ENCODE peak calls at places on chromosome 18, in ten cellular contexts. V is foreskin fibroblast, U is psoas muscle, R is WTC11, M is endothelial cell, I is GM10248, L is MCF 10A, T is foreskin keratinocyte, O is cardiac muscle cell, E is upper lobe of right lung. N is an unnamed sample.

GRCh38 chr18:61900504-61901281 is 7.9 kb upstream of the RNF152 start:
- DNase-seq in V (no peak), U (no peak), R (no peak), M (no peak), I (no peak), L (no peak), T (no peak), O (no peak), E (no peak), N (no peak)

GRCh38 chr18:74139888-74140287 is 7.7 kb downstream of the FBXO15 start:
- DNase-seq in V (peak), U (no peak), R (no peak), M (no peak), I (peak), L (peak), T (no peak), O (peak), E (no peak), N (no peak)

GRCh38 chr18:62637807-62638687 is 77.3 kb upstream of the PHLPP1 start:
- DNase-seq in V (no peak), U (no peak), R (peak), M (peak), I (peak), L (peak), T (no peak), O (peak), E (no peak), N (no peak)

GRCh38 chr18:23519725-23520124 is 16.4 kb downstream of the RMC1 start:
- DNase-seq in V (no peak), U (no peak), R (no peak), M (no peak), I (no peak), L (no peak), T (no peak), O (no peak), E (no peak), N (no peak)

GRCh38 chr18:12458761-12459160 is 51.0 kb downstream of the PRELID3A start:
- DNase-seq in V (peak), U (no peak), R (no peak), M (no peak), I (no peak), L (no peak), T (no peak), O (no peak), E (no peak), N (no peak)

GRCh38 chr18:58493516-58494253 is 135.2 kb downstream of the ALPK2 start:
- DNase-seq in V (peak), U (peak), R (peak), M (peak), I (peak), L (peak), T (peak), O (peak), E (peak), N (peak)

GRCh38 chr18:50268022-50268747 is 1.9 kb upstream of the CFAP53 start:
- DNase-seq in V (peak), U (peak), R (peak), M (peak), I (peak), L (no peak), T (no peak), O (peak), E (peak), N (peak)

GRCh38 chr18:5900249-5900648 is 4.9 kb upstream of the TMEM200C start:
- DNase-seq in V (no peak), U (no peak), R (no peak), M (no peak), I (no peak), L (no peak), T (peak), O (no peak), E (no peak), N (no peak)

GRCh38 chr18:12748671-12749070 is 45.8 kb downstream of the PSMG2 start:
- DNase-seq in V (peak), U (no peak), R (no peak), M (no peak), I (no peak), L (no peak), T (no peak), O (no peak), E (no peak), N (no peak)

GRCh38 chr18:52897611-52898010 is 557.6 kb downstream of the DCC start:
- DNase-seq in V (no peak), U (no peak), R (no peak), M (no peak), I (no peak), L (no peak), T (no peak), O (no peak), E (no peak), N (no peak)

GRCh38 chr18:2223394-2223793 is 347.9 kb downstream of the METTL4 start:
- DNase-seq in V (peak), U (no peak), R (no peak), M (no peak), I (no peak), L (no peak), T (peak), O (peak), E (no peak), N (no peak)

GRCh38 chr18:76824136-76824676 is 1.8 kb downstream of the ZNF236 start:
- DNase-seq in V (no peak), U (no peak), R (no peak), M (no peak), I (no peak), L (no peak), T (no peak), O (no peak), E (no peak), N (no peak)

GRCh38 chr18:3851159-3851558 is 401.2 kb downstream of the TGIF1 start:
- DNase-seq in V (no peak), U (no peak), R (no peak), M (no peak), I (no peak), L (no peak), T (no peak), O (no peak), E (no peak), N (no peak)

GRCh38 chr18:24267878-24268277 is 129.0 kb downstream of the CABYR start:
- DNase-seq in V (no peak), U (no peak), R (no peak), M (no peak), I (no peak), L (no peak), T (no peak), O (no peak), E (no peak), N (no peak)

GRCh38 chr18:26948703-26949102 is 83.2 kb upstream of the AQP4 start:
- DNase-seq in V (no peak), U (no peak), R (no peak), M (no peak), I (no peak), L (no peak), T (no peak), O (no peak), E (no peak), N (no peak)

GRCh38 chr18:46705521-46705920 is 48.5 kb upstream of the LOXHD1 start:
- DNase-seq in V (no peak), U (no peak), R (peak), M (no peak), I (no peak), L (no peak), T (no peak), O (no peak), E (no peak), N (no peak)

GRCh38 chr18:63090334-63090733 is 229.2 kb downstream of the BCL2 start:
- DNase-seq in V (no peak), U (no peak), R (no peak), M (no peak), I (no peak), L (no peak), T (no peak), O (no peak), E (no peak), N (no peak)

GRCh38 chr18:2337552-2338141 is 233.7 kb downstream of the METTL4 start:
- DNase-seq in V (peak), U (no peak), R (peak), M (peak), I (peak), L (peak), T (no peak), O (peak), E (no peak), N (peak)

GRCh38 chr18:11784905-11785304 is 66.3 kb upstream of the CHMP1B start:
- DNase-seq in V (no peak), U (no peak), R (no peak), M (no peak), I (no peak), L (no peak), T (no peak), O (no peak), E (no peak), N (no peak)

GRCh38 chr18:48053881-48054586 is 123.6 kb upstream of the SMAD2 start:
- DNase-seq in V (no peak), U (no peak), R (no peak), M (no peak), I (no peak), L (no peak), T (no peak), O (peak), E (peak), N (no peak)

GRCh38 chr18:48193521-48194251 is 215.5 kb downstream of the ZBTB7C start:
- DNase-seq in V (no peak), U (no peak), R (no peak), M (no peak), I (no peak), L (no peak), T (no peak), O (peak), E (no peak), N (no peak)

GRCh38 chr18:78587096-78587495 is 392.5 kb upstream of the SALL3 start:
- DNase-seq in V (no peak), U (no peak), R (no peak), M (no peak), I (no peak), L (no peak), T (no peak), O (no peak), E (no peak), N (no peak)

GRCh38 chr18:27921904-27922541 is 254.9 kb downstream of the CDH2 start:
- DNase-seq in V (peak), U (no peak), R (no peak), M (no peak), I (no peak), L (peak), T (peak), O (peak), E (peak), N (no peak)

GRCh38 chr18:44725300-44726096 is 44.8 kb downstream of the SETBP1 start:
- DNase-seq in V (peak), U (peak), R (no peak), M (no peak), I (peak), L (peak), T (no peak), O (peak), E (no peak), N (peak)

GRCh38 chr18:42586603-42587002 is 528.9 kb downstream of the RIT2 start:
- DNase-seq in V (no peak), U (no peak), R (no peak), M (no peak), I (no peak), L (no peak), T (no peak), O (no peak), E (no peak), N (no peak)

GRCh38 chr18:73639788-73640187 is 507.8 kb downstream of the FBXO15 start:
- DNase-seq in V (no peak), U (no peak), R (no peak), M (no peak), I (no peak), L (no peak), T (no peak), O (no peak), E (no peak), N (no peak)

GRCh38 chr18:57859314-57859713 is 56.2 kb upstream of the ATP8B1 start:
- DNase-seq in V (peak), U (no peak), R (peak), M (no peak), I (peak), L (peak), T (no peak), O (peak), E (no peak), N (no peak)

GRCh38 chr18:56645415-56646016 is 5.6 kb upstream of the WDR7 start:
- DNase-seq in V (peak), U (no peak), R (no peak), M (no peak), I (no peak), L (peak), T (no peak), O (peak), E (no peak), N (no peak)
- TF ChIP-seq CTCF in V (peak), U (peak), R (no peak), M (peak), I (peak), L (peak), T (peak), O (peak), E (peak), N (peak)

GRCh38 chr18:22332590-22332989 is 85.1 kb downstream of the CTAGE1 start:
- DNase-seq in V (no peak), U (no peak), R (peak), M (peak), I (no peak), L (no peak), T (no peak), O (no peak), E (no peak), N (no peak)
- TF ChIP-seq CTCF in V (peak), U (no peak), R (peak), M (peak), I (no peak), L (no peak), T (peak), O (peak), E (no peak), N (peak)

GRCh38 chr18:54671291-54671881 is 80.3 kb downstream of the DYNAP start:
- DNase-seq in V (peak), U (no peak), R (no peak), M (no peak), I (peak), L (peak), T (no peak), O (peak), E (no peak), N (no peak)
- TF ChIP-seq CTCF in V (peak), U (peak), R (peak), M (peak), I (peak), L (peak), T (peak), O (peak), E (peak), N (peak)

DNA sequence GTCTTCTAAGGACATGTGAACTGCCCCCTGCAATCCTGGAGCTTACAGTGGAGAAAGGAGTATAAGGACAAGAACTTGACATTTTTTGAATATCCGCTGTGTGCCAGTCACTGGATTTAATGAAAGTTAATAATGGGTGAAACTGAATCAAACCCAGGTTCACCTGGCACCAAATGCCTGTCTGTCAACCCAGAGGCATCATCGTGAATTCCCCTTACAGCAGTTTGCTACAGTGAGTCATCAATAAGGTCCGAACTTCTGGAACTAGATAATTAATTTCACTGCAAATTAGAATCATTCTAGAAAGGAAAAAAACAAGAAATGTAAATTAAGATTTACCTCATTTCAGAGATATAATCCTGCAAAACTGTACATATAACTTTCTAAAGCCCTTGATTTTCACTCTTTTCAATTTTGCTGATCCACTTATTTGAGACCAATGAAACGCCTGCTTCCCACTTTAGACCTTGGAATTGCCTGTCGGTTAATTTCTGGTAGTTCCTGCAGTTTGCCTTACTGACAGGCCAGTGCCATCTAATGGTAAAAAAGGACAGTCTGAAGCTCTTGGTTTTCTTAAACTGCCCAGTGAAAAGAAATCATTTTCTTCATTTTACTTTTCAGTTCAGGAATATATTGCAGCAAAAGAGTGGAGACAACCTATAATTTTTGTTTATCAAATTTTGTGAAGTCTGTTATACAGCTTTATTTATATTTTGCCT is 8.2 kb downstream of the DSG2 start:
- DNase-seq in V (no peak), U (no peak), R (no peak), M (no peak), I (no peak), L (peak), T (no peak), O (peak), E (no peak), N (no peak)
- TF ChIP-seq CTCF in V (no peak), U (peak), R (no peak), M (no peak), I (no peak), L (peak), T (peak), O (peak), E (no peak), N (no peak)

DNA sequence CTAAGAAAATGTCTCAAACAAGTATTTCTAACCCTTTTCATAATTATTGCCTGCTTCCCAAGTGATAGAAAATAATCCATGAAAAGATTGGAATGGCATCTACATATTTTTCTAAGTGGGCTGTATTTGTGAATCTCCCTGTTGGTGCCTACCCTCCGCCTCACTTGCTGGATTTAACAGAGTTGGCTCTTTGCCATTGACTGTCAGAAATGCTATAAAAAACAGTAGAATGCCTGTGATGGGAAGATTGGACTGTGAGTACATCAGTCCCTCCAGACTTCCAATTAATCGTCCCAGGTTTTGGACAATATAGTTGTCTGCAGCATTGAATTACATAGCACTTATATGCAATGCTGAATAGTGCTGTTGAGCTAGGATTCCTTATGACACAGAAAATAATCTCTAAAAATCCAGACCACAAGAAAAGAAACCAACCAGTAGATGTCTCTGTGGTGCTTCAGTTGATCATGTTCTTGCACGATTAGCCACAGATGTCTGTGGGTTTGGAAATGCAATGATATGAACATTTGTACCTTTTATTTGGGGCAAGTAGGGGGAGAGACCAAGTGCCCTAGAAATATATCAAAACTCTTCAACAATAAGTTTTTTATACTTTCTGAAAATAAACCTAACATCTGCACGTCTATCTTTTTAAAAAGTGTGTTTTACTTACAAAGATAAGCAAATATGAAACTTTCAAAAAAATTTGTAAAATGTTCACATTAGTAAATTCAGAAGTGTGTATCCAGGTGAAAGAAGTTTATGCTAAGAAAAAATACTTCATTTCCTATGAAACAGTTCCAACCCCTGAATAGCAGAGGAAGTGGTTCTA is 88.5 kb downstream of the DYNAP start:
- DNase-seq in V (peak), U (no peak), R (no peak), M (no peak), I (peak), L (peak), T (peak), O (peak), E (no peak), N (no peak)
- TF ChIP-seq CTCF in V (peak), U (no peak), R (no peak), M (no peak), I (peak), L (peak), T (peak), O (peak), E (peak), N (peak)

DNA sequence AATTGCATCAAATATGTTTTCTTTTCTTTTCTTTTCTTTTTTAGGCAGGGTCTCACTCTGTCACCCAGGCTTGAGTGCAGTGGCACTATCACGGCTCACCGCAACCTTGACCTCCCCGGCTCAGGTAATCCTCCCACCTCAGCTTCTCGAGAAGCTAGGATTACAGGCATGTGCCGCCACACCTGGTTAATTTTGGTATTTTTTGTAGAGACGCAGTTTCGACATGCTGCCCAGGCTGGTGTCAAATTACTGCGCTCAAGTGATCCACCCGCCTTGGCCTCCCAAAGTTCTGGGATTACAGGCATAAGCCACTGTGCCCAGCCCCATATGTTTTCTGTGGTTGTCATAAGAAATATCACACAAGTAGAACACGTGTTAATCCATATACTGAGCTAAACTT is 14.7 kb downstream of the ENOSF1 start:
- DNase-seq in V (peak), U (no peak), R (no peak), M (no peak), I (no peak), L (peak), T (no peak), O (no peak), E (no peak), N (no peak)
- TF ChIP-seq CTCF in V (no peak), U (no peak), R (no peak), M (no peak), I (no peak), L (no peak), T (peak), O (no peak), E (peak), N (no peak)

GRCh38 chr18:10032331-10032979 is 118.6 kb downstream of the VAPA start:
- DNase-seq in V (no peak), U (no peak), R (peak), M (peak), I (no peak), L (no peak), T (no peak), O (no peak), E (no peak), N (no peak)
- TF ChIP-seq CTCF in V (no peak), U (peak), R (peak), M (no peak), I (peak), L (no peak), T (no peak), O (peak), E (peak), N (no peak)